ENCODE peak calls at places on chromosomes 11 and 22, in six cellular contexts. A is upper lobe of left lung, O is A549, Q is HepG2, Z is GM12878, W is K562. F is an unnamed sample.

GRCh38 chr22:39954584-39955055 is 5.6 kb upstream of the TMA7B start:
- ATAC-seq in A (no peak), Q (no peak), O (no peak), W (no peak), Z (no peak), F (no peak)

GRCh38 chr11:47415091-47415854 is 6.9 kb downstream of the SLC39A13 start:
- ATAC-seq in O (peak; percentile 6), Q (peak; percentile 11), A (no peak), W (peak; percentile 6), Z (no peak), F (no peak)

GRCh38 chr11:58649623-58650022 is 27.2 kb downstream of the CNTF start:
- ATAC-seq in Z (no peak), A (no peak), W (no peak), O (no peak), Q (no peak), F (no peak)

GRCh38 chr11:45683285-45684058 is 18.1 kb upstream of the CHST1 start:
- ATAC-seq in A (no peak), Z (no peak), O (no peak), Q (no peak), W (no peak), F (no peak)

GRCh38 chr22:43127166-43127908 is 15.9 kb downstream of the MCAT start:
- ATAC-seq in W (peak; percentile 65), Q (no peak), Z (no peak), A (no peak), O (peak; percentile 14), F (no peak)

GRCh38 chr11:126585388-126586302 is 230.2 kb downstream of the ST3GAL4 start:
- ATAC-seq in A (peak; percentile 91), Q (no peak), O (peak; percentile 72), Z (no peak), W (no peak), F (peak; percentile 90)

GRCh38 chr11:130520231-130520630 is 71.8 kb downstream of the ADAMTS15 start:
- ATAC-seq in W (no peak), Z (no peak), Q (no peak), O (no peak), A (peak; percentile 55), F (no peak)

GRCh38 chr11:74257934-74258553 is 53.4 kb downstream of the P4HA3 start:
- ATAC-seq in Z (no peak), A (peak; percentile 82), W (no peak), Q (no peak), O (no peak), F (peak; percentile 63)

GRCh38 chr11:61578819-61579218 is 2.1 kb downstream of the SYT7 start:
- ATAC-seq in Z (no peak), W (no peak), A (no peak), Q (no peak), O (no peak), F (no peak)

GRCh38 chr22:42410708-42411107 is 21.5 kb downstream of the NFAM1 start:
- ATAC-seq in W (no peak), O (no peak), Q (no peak), A (no peak), Z (no peak), F (no peak)

GRCh38 chr22:47206819-47207218 is 444.4 kb downstream of the TBC1D22A start:
- ATAC-seq in O (no peak), A (no peak), Z (no peak), W (no peak), Q (no peak), F (no peak)

GRCh38 chr22:34798605-34799004 is 267.4 kb upstream of the ISX start:
- ATAC-seq in Z (no peak), W (no peak), Q (no peak), A (no peak), O (no peak), F (no peak)

DNA sequence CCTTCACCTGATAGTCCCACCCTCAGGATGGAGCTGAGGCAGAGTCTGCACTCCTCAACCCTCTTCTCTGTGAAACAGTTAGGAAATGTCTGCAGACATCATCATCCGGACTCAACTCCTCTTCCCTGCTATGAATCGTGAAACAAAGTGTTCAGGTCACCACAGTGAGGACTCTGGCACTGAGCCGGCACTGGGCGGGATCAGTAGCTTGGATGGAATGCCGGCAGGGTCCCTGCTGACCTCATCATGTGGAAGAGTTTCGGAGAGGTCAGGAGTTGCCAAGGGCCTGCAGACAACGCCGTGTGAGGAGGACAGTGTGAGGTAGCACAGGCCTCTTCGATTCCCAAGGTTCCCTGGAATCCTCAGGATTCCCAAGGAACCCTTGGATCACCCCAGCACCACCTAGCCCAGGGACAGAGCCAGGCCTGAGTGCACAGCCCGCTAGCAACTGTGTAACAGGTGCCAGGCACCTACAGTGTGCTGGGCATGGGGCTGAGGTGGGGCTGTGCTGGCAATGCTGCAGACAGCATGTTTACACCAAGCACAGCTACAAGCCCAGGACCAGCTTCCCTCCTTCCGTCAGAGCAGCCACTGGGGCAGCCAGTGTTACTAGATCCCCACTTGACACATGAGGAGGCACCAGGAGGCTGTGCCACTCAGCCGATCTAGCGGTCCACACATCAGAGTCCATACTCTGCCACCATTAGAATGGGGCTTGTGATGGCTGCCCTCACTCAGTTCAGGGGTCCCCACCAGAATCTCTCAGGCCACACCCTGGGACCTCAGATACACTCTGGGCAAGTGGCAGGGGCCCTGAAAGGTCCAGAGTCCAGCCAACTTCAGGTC is 693 bp upstream of the LINC01488 start:
- ATAC-seq in O (peak; percentile 32), Q (peak; percentile 78), W (no peak), A (peak; percentile 25), Z (no peak), F (no peak)
- H3K27ac ChIP-seq in O (peak overlapping the region; percentile 97), Q (no peak overlapping the region), W (no peak overlapping the region), A (no peak overlapping the region), Z (no peak overlapping the region), F (no peak overlapping the region)

GRCh38 chr11:122871302-122871701 is 11.3 kb upstream of the JHY start:
- ATAC-seq in W (no peak), O (no peak), A (no peak), Z (no peak), Q (no peak), F (no peak)

GRCh38 chr11:122872046-122872445 is 10.5 kb upstream of the JHY start:
- ATAC-seq in A (no peak), Q (no peak), O (no peak), W (no peak), Z (no peak), F (no peak)

GRCh38 chr11:122864386-122864785 is 18.2 kb upstream of the JHY start:
- ATAC-seq in Q (no peak), W (no peak), A (peak; percentile 68), Z (peak; percentile 46), O (no peak), F (no peak)

GRCh38 chr11:122874991-122875390 is 7.6 kb upstream of the JHY start:
- ATAC-seq in Z (peak; percentile 79), W (no peak), A (no peak), Q (no peak), O (no peak), F (no peak)

DNA sequence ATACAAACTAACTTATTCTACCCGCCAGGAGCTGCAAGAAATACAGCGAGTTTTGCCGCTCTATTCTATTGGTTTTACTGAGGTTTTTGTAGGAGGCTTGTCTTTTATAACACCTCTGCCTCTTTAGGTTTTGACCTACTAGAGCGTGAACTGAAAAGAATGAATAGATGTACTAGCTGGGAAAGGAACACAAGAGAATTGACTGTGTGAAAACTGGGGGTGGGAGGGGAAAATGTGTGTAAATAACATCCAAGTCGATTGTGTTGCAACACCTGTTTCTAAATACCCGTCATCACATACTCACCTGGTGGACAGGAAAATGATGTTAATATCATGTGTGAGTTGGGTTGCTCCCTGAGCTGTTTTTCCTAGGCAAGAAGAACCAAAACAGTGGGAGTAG is 12.9 kb upstream of the JHY start:
- ATAC-seq in W (no peak), A (no peak), Q (no peak), O (no peak), Z (peak; percentile 62), F (no peak)
- TF ChIP-seq EP300 in W (no peak), A (no peak), Q (no peak), O (no peak), Z (no peak), F (no peak)

GRCh38 chr11:93849201-93849600 is 1.2 kb downstream of the VSTM5 start:
- ATAC-seq in A (no peak), Z (no peak), O (no peak), W (no peak), Q (no peak), F (no peak)

GRCh38 chr11:93850585-93851018 is at the start of gene VSTM5:
- ATAC-seq in O (no peak), Q (no peak), W (no peak), A (no peak), Z (no peak), F (peak; percentile 11)

GRCh38 chr11:93846411-93846810 is 4.0 kb downstream of the VSTM5 start:
- ATAC-seq in O (no peak), Q (no peak), W (no peak), Z (no peak), A (no peak), F (no peak)

GRCh38 chr11:93852242-93852641 is 1.8 kb upstream of the VSTM5 start:
- ATAC-seq in Q (no peak), Z (no peak), A (no peak), O (no peak), W (no peak), F (no peak)

DNA sequence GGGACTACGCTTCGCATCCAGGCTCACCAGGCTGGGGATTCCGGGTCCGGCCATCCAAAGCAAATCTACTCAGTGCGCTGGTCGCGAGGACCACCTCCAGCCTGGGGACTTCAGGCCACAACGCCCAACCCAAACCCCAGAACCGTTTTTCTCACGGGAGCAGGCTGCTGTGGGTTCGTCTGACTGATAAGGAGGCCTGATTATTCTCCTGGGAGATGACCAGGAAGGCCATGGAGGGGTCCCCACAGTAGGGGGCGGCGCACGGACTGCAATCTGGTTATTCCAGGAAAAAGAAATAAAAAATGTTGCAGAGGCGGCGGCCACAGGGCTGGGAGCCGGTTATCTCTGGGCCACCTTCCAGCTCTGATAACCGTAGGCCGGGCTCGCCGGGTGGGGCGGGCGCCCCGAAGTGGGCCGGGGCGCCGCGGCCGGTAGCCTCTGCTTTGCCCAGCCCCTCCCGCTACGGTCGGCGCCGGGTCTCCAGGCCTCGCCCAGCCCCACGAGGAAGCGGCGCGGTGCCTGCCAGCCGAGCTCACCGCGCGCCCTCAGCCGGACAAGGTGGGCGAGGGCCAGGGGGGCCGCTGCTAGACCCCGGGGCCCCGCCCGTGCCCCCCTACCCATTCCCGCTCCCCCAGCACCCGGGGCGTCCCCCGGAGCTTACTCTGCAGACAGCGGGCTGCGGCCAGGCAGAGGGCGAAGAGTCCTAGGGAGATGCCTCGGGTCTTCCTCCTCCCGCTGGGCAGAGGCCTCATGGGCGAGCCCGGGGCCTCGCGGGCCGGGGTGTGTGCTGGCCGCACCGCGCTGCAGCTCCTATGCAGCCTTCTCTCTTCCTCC is 450 bp downstream of the VSTM5 start:
- ATAC-seq in Q (peak; percentile 91), Z (no peak), O (peak; percentile 87), A (peak; percentile 74), W (peak; percentile 81), F (peak; percentile 61)
- H3K4me3 ChIP-seq in Q (peak overlapping the region; percentile 40), Z (no peak overlapping the region), O (peak overlapping the region; percentile 49), A (peak overlapping the region; percentile 49), W (peak overlapping the region; percentile 11), F (peak overlapping the region; percentile 38)

GRCh38 chr11:69297225-69297925 is 3.4 kb downstream of the MYEOV start:
- ATAC-seq in W (peak; percentile 64), A (peak; percentile 86), O (peak; percentile 15), Q (peak; percentile 63), Z (peak; percentile 66), F (peak; percentile 78)
- H3K27ac ChIP-seq in W (peak overlapping the region; percentile 94), A (peak overlapping the region; percentile 92), O (peak overlapping the region; percentile 98), Q (peak overlapping the region; percentile 25), Z (peak overlapping the region; percentile 89), F (peak overlapping the region; percentile 84)

GRCh38 chr11:16669799-16670415 is 68.5 kb upstream of the C11orf58 start:
- ATAC-seq in Q (peak; percentile 57), Z (no peak), O (peak; percentile 81), A (no peak), W (no peak), F (no peak)
- TF ChIP-seq EP300 in Q (no peak), Z (no peak), O (no peak), A (no peak), W (no peak), F (no peak)